ENCODE peak calls at places on chromosomes 6 and 20, in six cellular contexts. One of them, this sample, is unnamed.

GRCh38 chr20:64131406-64131805 is 24.0 kb upstream of the NPBWR2 start:
- DNase-seq in kidney glomerular epithelial cell: no peak
- DNase-seq in GM18507: no peak
- DNase-seq in A549: peak; percentile 81
- DNase-seq in NCI-H774: peak; percentile 40
- DNase-seq in cardiac fibroblast: peak; percentile 11
- DNase-seq in this sample: no peak

GRCh38 chr6:8175046-8175777 is 72.9 kb upstream of the EEF1E1 start:
- DNase-seq in kidney glomerular epithelial cell: peak; percentile 32
- DNase-seq in GM18507: no peak
- DNase-seq in A549: no peak
- DNase-seq in NCI-H774: no peak
- DNase-seq in cardiac fibroblast: no peak
- DNase-seq in this sample: no peak

GRCh38 chr6:137637161-137637560 is 143.0 kb upstream of the OLIG3 start:
- DNase-seq in kidney glomerular epithelial cell: peak; percentile 96
- DNase-seq in GM18507: no peak
- DNase-seq in A549: no peak
- DNase-seq in NCI-H774: no peak
- DNase-seq in cardiac fibroblast: peak; percentile 96
- DNase-seq in this sample: no peak

GRCh38 chr6:98653171-98653570 is 181.2 kb upstream of the POU3F2 start:
- DNase-seq in kidney glomerular epithelial cell: no peak
- DNase-seq in GM18507: no peak
- DNase-seq in A549: no peak
- DNase-seq in NCI-H774: no peak
- DNase-seq in cardiac fibroblast: no peak
- DNase-seq in this sample: no peak

GRCh38 chr6:18022398-18023231 is 35.2 kb upstream of the KIF13A start:
- DNase-seq in kidney glomerular epithelial cell: peak; percentile 97
- DNase-seq in GM18507: no peak
- DNase-seq in A549: peak; percentile 10
- DNase-seq in NCI-H774: no peak
- DNase-seq in cardiac fibroblast: peak; percentile 78
- DNase-seq in this sample: no peak

GRCh38 chr6:157774153-157775135 is 48.6 kb upstream of the SNX9 start:
- DNase-seq in kidney glomerular epithelial cell: no peak
- DNase-seq in GM18507: no peak
- DNase-seq in A549: no peak
- DNase-seq in NCI-H774: no peak
- DNase-seq in cardiac fibroblast: no peak
- DNase-seq in this sample: no peak

GRCh38 chr20:45181639-45182038 is 6.9 kb downstream of the PI3 start:
- DNase-seq in kidney glomerular epithelial cell: no peak
- DNase-seq in GM18507: no peak
- DNase-seq in A549: no peak
- DNase-seq in NCI-H774: no peak
- DNase-seq in cardiac fibroblast: no peak
- DNase-seq in this sample: no peak

GRCh38 chr6:143822584-143823024 is 20.5 kb upstream of the LTV1 start:
- DNase-seq in kidney glomerular epithelial cell: peak; percentile 7
- DNase-seq in GM18507: no peak
- DNase-seq in A549: no peak
- DNase-seq in NCI-H774: no peak
- DNase-seq in cardiac fibroblast: peak; percentile 54
- DNase-seq in this sample: no peak

GRCh38 chr20:17951323-17951722 is 17.3 kb downstream of the SNX5 start:
- DNase-seq in kidney glomerular epithelial cell: no peak
- DNase-seq in GM18507: no peak
- DNase-seq in A549: no peak
- DNase-seq in NCI-H774: no peak
- DNase-seq in cardiac fibroblast: no peak
- DNase-seq in this sample: no peak

GRCh38 chr6:25629202-25629584 is 22.8 kb upstream of the SCGN start:
- DNase-seq in kidney glomerular epithelial cell: no peak
- DNase-seq in GM18507: no peak
- DNase-seq in A549: no peak
- DNase-seq in NCI-H774: peak; percentile 53
- DNase-seq in cardiac fibroblast: no peak
- DNase-seq in this sample: no peak

GRCh38 chr20:4406627-4407026 is 315.1 kb upstream of the PRND start:
- DNase-seq in kidney glomerular epithelial cell: no peak
- DNase-seq in GM18507: no peak
- DNase-seq in A549: no peak
- DNase-seq in NCI-H774: no peak
- DNase-seq in cardiac fibroblast: peak; percentile 51
- DNase-seq in this sample: no peak

GRCh38 chr6:116764557-116764960 is 960 bp downstream of the FAM162B start:
- DNase-seq in kidney glomerular epithelial cell: no peak
- DNase-seq in GM18507: no peak
- DNase-seq in A549: no peak
- DNase-seq in NCI-H774: no peak
- DNase-seq in cardiac fibroblast: peak; percentile 54
- DNase-seq in this sample: no peak

GRCh38 chr20:10213526-10213925 is 5.1 kb upstream of the SNAP25 start:
- DNase-seq in kidney glomerular epithelial cell: no peak
- DNase-seq in GM18507: no peak
- DNase-seq in A549: no peak
- DNase-seq in NCI-H774: no peak
- DNase-seq in cardiac fibroblast: no peak
- DNase-seq in this sample: no peak

GRCh38 chr6:40124924-40125323 is 190.7 kb upstream of the MOCS1 start:
- DNase-seq in kidney glomerular epithelial cell: no peak
- DNase-seq in GM18507: no peak
- DNase-seq in A549: no peak
- DNase-seq in NCI-H774: no peak
- DNase-seq in cardiac fibroblast: no peak
- DNase-seq in this sample: no peak

GRCh38 chr6:43052842-43053544 is 658 bp downstream of the CUL7 start:
- DNase-seq in kidney glomerular epithelial cell: peak; percentile 23
- DNase-seq in GM18507: no peak
- DNase-seq in A549: no peak
- DNase-seq in NCI-H774: no peak
- DNase-seq in cardiac fibroblast: peak; percentile 40
- DNase-seq in this sample: no peak

GRCh38 chr20:51750037-51750769 is 18.0 kb downstream of the ATP9A start:
- DNase-seq in kidney glomerular epithelial cell: peak; percentile 97
- DNase-seq in GM18507: no peak
- DNase-seq in A549: peak; percentile 93
- DNase-seq in NCI-H774: peak; percentile 83
- DNase-seq in cardiac fibroblast: peak; percentile 93
- DNase-seq in this sample: no peak

GRCh38 chr20:38673731-38674177 is 50.5 kb upstream of the SLC32A1 start:
- DNase-seq in kidney glomerular epithelial cell: no peak
- DNase-seq in GM18507: no peak
- DNase-seq in A549: no peak
- DNase-seq in NCI-H774: no peak
- DNase-seq in cardiac fibroblast: peak; percentile 13
- DNase-seq in this sample: no peak

GRCh38 chr20:46823271-46823747 is 71.3 kb upstream of the EYA2 start:
- DNase-seq in kidney glomerular epithelial cell: peak; percentile 36
- DNase-seq in GM18507: no peak
- DNase-seq in A549: no peak
- DNase-seq in NCI-H774: no peak
- DNase-seq in cardiac fibroblast: no peak
- DNase-seq in this sample: no peak

GRCh38 chr20:5268449-5268848 is 48.3 kb downstream of the PROKR2 start:
- DNase-seq in kidney glomerular epithelial cell: no peak
- DNase-seq in GM18507: no peak
- DNase-seq in A549: no peak
- DNase-seq in NCI-H774: no peak
- DNase-seq in cardiac fibroblast: no peak
- DNase-seq in this sample: no peak

GRCh38 chr20:31871602-31871954 is 1.1 kb downstream of the TTLL9 start:
- DNase-seq in kidney glomerular epithelial cell: no peak
- DNase-seq in GM18507: no peak
- DNase-seq in A549: no peak
- DNase-seq in NCI-H774: no peak
- DNase-seq in cardiac fibroblast: no peak
- DNase-seq in this sample: no peak

GRCh38 chr6:54335871-54336270 is 27.6 kb downstream of the TINAG start:
- DNase-seq in kidney glomerular epithelial cell: peak; percentile 97
- DNase-seq in GM18507: no peak
- DNase-seq in A549: peak; percentile 31
- DNase-seq in NCI-H774: no peak
- DNase-seq in cardiac fibroblast: peak; percentile 89
- DNase-seq in this sample: no peak

GRCh38 chr6:28333599-28334018 is 2.3 kb downstream of the ZSCAN31 start:
- DNase-seq in kidney glomerular epithelial cell: no peak
- DNase-seq in GM18507: no peak
- DNase-seq in A549: no peak
- DNase-seq in NCI-H774: no peak
- DNase-seq in cardiac fibroblast: no peak
- DNase-seq in this sample: no peak